ENCODE peak calls at places on chromosomes 7 and 10, in seven cellular contexts. M, Z, W, A, Y, V and B are unnamed samples.

GRCh38 chr7:108525327-108525984 is 479 bp downstream of the PNPLA8 start:
- DNase-seq in M (no peak), Z (no peak), W (no peak), A (no peak), Y (no peak), V (peak), B (peak)

GRCh38 chr10:119413738-119414611 is 128.5 kb downstream of the RGS10 start:
- DNase-seq in M (no peak), Z (no peak), W (no peak), A (no peak), Y (no peak), V (no peak), B (no peak)

GRCh38 chr10:32413513-32413912 is 32.4 kb upstream of the CCDC7 start:
- DNase-seq in M (no peak), Z (peak), W (no peak), A (no peak), Y (no peak), V (no peak), B (no peak)

GRCh38 chr7:30563326-30563942 is 31.2 kb upstream of the GARS1 start:
- DNase-seq in M (no peak), Z (no peak), W (no peak), A (no peak), Y (no peak), V (no peak), B (peak)

GRCh38 chr7:19982841-19983835 is 209.7 kb upstream of the TMEM196 start:
- DNase-seq in M (no peak), Z (peak), W (no peak), A (no peak), Y (no peak), V (peak), B (peak)

GRCh38 chr7:158278745-158279320 is 308.8 kb downstream of the PTPRN2 start:
- DNase-seq in M (no peak), Z (peak), W (no peak), A (no peak), Y (no peak), V (no peak), B (no peak)

GRCh38 chr7:148609045-148609725 is 18.6 kb downstream of the C7orf33 start:
- DNase-seq in M (no peak), Z (no peak), W (no peak), A (no peak), Y (no peak), V (no peak), B (no peak)

GRCh38 chr10:123156091-123156490 is 1.9 kb downstream of the BUB3 start:
- DNase-seq in M (no peak), Z (no peak), W (no peak), A (no peak), Y (no peak), V (no peak), B (no peak)

GRCh38 chr10:28913850-28914249 is 236.5 kb downstream of the BAMBI start:
- DNase-seq in M (no peak), Z (no peak), W (no peak), A (no peak), Y (no peak), V (no peak), B (no peak)